ENCODE peak calls at places on chromosomes 11 and 22, in nine cellular contexts. Z is Peyer's patch, E is body of pancreas, Y is stomach, H is prostate gland, R is heart left ventricle, W is testis, A is thyroid gland, I is HepG2. L is an unnamed sample. For H3K4me1 and H3K27me3, the result is how much of the 10 kb centered on the place peaks cover.

GRCh38 chr22:37353839-37354238 is 71.5 kb downstream of the CYTH4 start:
- DNase-seq in H (no peak), A (no peak), Z (no peak), I (no peak), R (no peak), Y (no peak), W (no peak), E (no peak), L (no peak)

GRCh38 chr22:46801331-46801811 is 38.9 kb downstream of the TBC1D22A start:
- DNase-seq in H (no peak), R (no peak), A (no peak), W (no peak), I (peak), Z (peak), Y (no peak), E (no peak), L (no peak)

GRCh38 chr22:22484023-22484422 is 24.5 kb downstream of the ZNF280B start:
- DNase-seq in Y (no peak), W (no peak), H (no peak), E (no peak), I (no peak), Z (no peak), A (no peak), R (no peak), L (no peak)

GRCh38 chr11:2708151-2708581 is 8.4 kb upstream of the KCNQ1OT1 start:
- DNase-seq in H (peak), A (peak), Z (no peak), W (peak), I (no peak), Y (no peak), E (no peak), R (no peak), L (no peak)

GRCh38 chr11:86639172-86639571 is 33.2 kb downstream of the ME3 start:
- DNase-seq in Z (no peak), R (no peak), A (no peak), Y (no peak), H (no peak), W (no peak), E (no peak), I (no peak), L (no peak)

GRCh38 chr11:124769804-124770774 is 8.0 kb upstream of the ESAM start:
- DNase-seq in R (no peak), E (no peak), H (no peak), W (no peak), A (no peak), Z (no peak), I (peak), Y (no peak), L (no peak)

GRCh38 chr22:48653306-48653705 is 1174.4 kb downstream of the BRD1 start:
- DNase-seq in Y (no peak), W (no peak), A (no peak), H (no peak), Z (no peak), E (no peak), I (no peak), R (no peak), L (no peak)

GRCh38 chr11:28730336-28730735 is 622.1 kb downstream of the METTL15 start:
- DNase-seq in E (no peak), Z (no peak), H (no peak), Y (no peak), A (no peak), I (no peak), R (no peak), W (no peak), L (no peak)

GRCh38 chr22:24333301-24333700 is 62.7 kb downstream of the SPECC1L start:
- DNase-seq in Y (no peak), Z (no peak), E (no peak), I (no peak), H (no peak), W (no peak), A (no peak), R (no peak), L (no peak)

GRCh38 chr11:47269829-47270305 is at the start of gene MADD:
- DNase-seq in H (peak), A (peak), Y (peak), W (peak), I (peak), R (peak), E (peak), Z (peak), L (peak)

GRCh38 chr11:68041617-68042218 is 2.9 kb downstream of the TCIRG1 start:
- DNase-seq in A (no peak), E (no peak), Y (no peak), H (no peak), R (peak), W (no peak), Z (no peak), I (no peak), L (no peak)

GRCh38 chr11:68039526-68040086 is 781 bp downstream of the TCIRG1 start:
- DNase-seq in R (peak), E (no peak), Z (no peak), H (no peak), W (no peak), I (peak), Y (no peak), A (no peak), L (no peak)

GRCh38 chr11:68042219-68043028 is 3.6 kb downstream of the TCIRG1 start:
- DNase-seq in Z (no peak), Y (no peak), I (no peak), E (no peak), H (no peak), R (peak), W (no peak), A (no peak), L (no peak)

GRCh38 chr11:68040121-68040956 is 1.5 kb downstream of the TCIRG1 start:
- DNase-seq in A (peak), I (peak), Z (peak), Y (peak), H (peak), E (peak), W (peak), R (peak), L (peak)

GRCh38 chr11:68040957-68041591 is 2.2 kb downstream of the TCIRG1 start:
- DNase-seq in Z (no peak), A (no peak), H (no peak), Y (no peak), I (no peak), R (peak), E (peak), W (no peak), L (no peak)
- H3K4me1 ChIP-seq in Z (under half), A (under half), H (under half), Y (half or more), I (under half), R (under half), E (half or more), W (under half), L (under half)

GRCh38 chr11:77040889-77041288 is 6.7 kb downstream of the B3GNT6 start:
- DNase-seq in W (no peak), R (no peak), E (no peak), A (no peak), Z (no peak), H (no peak), Y (no peak), I (no peak), L (no peak)
- H3K27me3 ChIP-seq in W (under half), R (under half), E (under half), A (under half), Z (under half), H (under half), Y (half or more), I (under half), L (under half)

GRCh38 chr11:45803981-45804805 is 756 bp upstream of the SLC35C1 start:
- DNase-seq in Z (peak), E (peak), A (peak), I (peak), Y (peak), R (peak), W (peak), H (peak), L (peak)
- TF ChIP-seq POLR2A in Z (peak), E (no peak), A (peak), I (no peak), Y (no peak), R (no peak), W (no peak), H (peak), L (peak)

DNA sequence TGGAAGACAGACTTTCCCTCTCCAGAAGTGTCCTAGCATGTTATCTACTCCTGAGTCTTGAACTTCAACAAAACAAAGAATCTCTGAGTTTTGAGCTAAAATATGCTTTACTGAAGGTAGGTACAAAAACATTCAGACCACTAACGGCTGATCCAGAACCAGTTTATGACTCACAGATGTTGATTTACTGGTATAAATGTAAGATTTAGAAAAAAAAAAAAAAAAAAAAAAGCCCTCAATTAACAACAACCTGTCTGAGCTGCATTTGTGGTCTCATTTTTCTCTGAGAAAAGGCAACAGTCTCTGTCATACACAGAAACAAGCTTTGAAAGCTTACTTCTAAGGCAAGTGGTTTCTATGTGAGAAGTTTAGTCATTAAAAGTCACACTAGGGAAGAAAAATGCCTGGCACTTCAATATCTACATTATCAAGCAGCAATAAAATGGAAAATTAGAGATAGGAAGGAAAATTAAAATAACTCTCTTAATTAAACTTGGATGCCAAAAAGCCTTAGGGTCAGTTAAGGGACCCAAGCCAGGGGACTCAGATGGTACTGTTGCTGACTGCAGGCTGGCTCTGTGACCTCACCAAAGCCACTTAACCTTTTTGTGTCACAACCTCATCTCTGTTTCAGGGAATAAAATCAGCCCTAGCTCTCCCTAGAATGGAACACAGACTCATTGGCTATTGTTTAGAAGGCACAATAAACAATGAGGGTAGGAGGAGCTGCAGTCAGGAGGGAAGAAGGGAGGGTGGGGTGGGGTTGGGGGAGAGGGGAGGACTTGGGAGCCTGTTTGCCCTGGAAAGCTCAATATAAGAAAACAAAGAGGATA is 61.7 kb downstream of the ETS1 start:
- DNase-seq in E (no peak), R (no peak), A (no peak), W (no peak), Z (no peak), I (no peak), Y (no peak), H (no peak), L (no peak)
- H3K4me1 ChIP-seq in E (under half), R (half or more), A (under half), W (under half), Z (under half), I (under half), Y (under half), H (under half), L (under half)